ENCODE peak calls at places on chromosomes 1 and 21, in six cellular contexts. F, N, A, K, L and S are unnamed samples.

GRCh38 chr1:155134858-155135415 is 715 bp upstream of the SLC50A1 start:
- DNase-seq in K (peak), F (peak), A (peak), L (peak), N (peak), S (peak)

GRCh38 chr1:165383067-165383466 is 26.6 kb upstream of the LMX1A start:
- DNase-seq in N (peak), F (no peak), K (peak), A (no peak), L (peak), S (peak)

GRCh38 chr1:235902638-235903542 is 36.2 kb upstream of the LYST start:
- DNase-seq in L (no peak), A (no peak), F (peak), N (peak), K (peak), S (peak)

GRCh38 chr1:43056981-43057391 is 98.3 kb upstream of the SLC2A1 start:
- DNase-seq in N (no peak), K (peak), L (no peak), A (no peak), F (no peak), S (no peak)

GRCh38 chr1:207808322-207808705 is 56.5 kb downstream of the CD46 start:
- DNase-seq in N (no peak), F (no peak), A (no peak), L (no peak), K (no peak), S (no peak)

GRCh38 chr1:50493710-50494109 is 70.5 kb upstream of the DMRTA2 start:
- DNase-seq in L (no peak), N (no peak), F (no peak), K (no peak), A (no peak), S (no peak)

GRCh38 chr1:205983925-205984725 is 19.1 kb downstream of the RAB7B start:
- DNase-seq in A (no peak), K (peak), N (peak), F (peak), L (peak), S (no peak)

GRCh38 chr1:240234477-240235225 is 143.0 kb downstream of the FMN2 start:
- DNase-seq in N (no peak), L (no peak), K (peak), A (peak), F (no peak), S (no peak)

GRCh38 chr1:70487471-70487840 is 76.4 kb downstream of the CTH start:
- DNase-seq in N (no peak), A (no peak), F (no peak), K (no peak), L (no peak), S (no peak)

GRCh38 chr1:160103658-160104519 is 5.5 kb upstream of the IGSF8 start:
- DNase-seq in N (no peak), F (peak), A (no peak), K (no peak), L (no peak), S (no peak)

GRCh38 chr1:108747128-108747827 is 804 bp downstream of the STXBP3 start:
- DNase-seq in N (peak), K (peak), F (peak), L (peak), A (peak), S (peak)

GRCh38 chr1:153922838-153923652 is at the start of gene GATAD2B:
- DNase-seq in A (peak), K (peak), F (peak), L (peak), N (peak), S (peak)

GRCh38 chr1:35532497-35533226 is 24.5 kb downstream of the KIAA0319L start:
- DNase-seq in N (no peak), F (no peak), L (no peak), A (no peak), K (peak), S (no peak)

GRCh38 chr1:12600335-12600734 is 17.7 kb downstream of the DHRS3 start:
- DNase-seq in N (peak), A (no peak), L (peak), F (no peak), K (no peak), S (no peak)

GRCh38 chr1:196527941-196528340 is 80.3 kb downstream of the KCNT2 start:
- DNase-seq in A (no peak), K (no peak), N (no peak), F (no peak), L (no peak), S (no peak)

GRCh38 chr1:40917995-40918711 is 56.0 kb upstream of the CITED4 start:
- DNase-seq in L (no peak), K (no peak), A (no peak), N (no peak), F (no peak), S (no peak)

GRCh38 chr1:168227620-168228019 is 1.8 kb downstream of the SFT2D2 start:
- DNase-seq in L (no peak), K (peak), N (no peak), F (no peak), A (no peak), S (no peak)

GRCh38 chr1:48198970-48199369 is 23.5 kb upstream of the SLC5A9 start:
- DNase-seq in N (no peak), K (no peak), L (no peak), F (no peak), A (no peak), S (no peak)

GRCh38 chr1:235127774-235128452 is 724 bp downstream of the TOMM20 start:
- DNase-seq in A (no peak), F (no peak), N (no peak), L (no peak), K (peak), S (no peak)

GRCh38 chr1:80217377-80217986 is 1211.0 kb upstream of the ADGRL4 start:
- DNase-seq in F (no peak), A (no peak), L (no peak), K (peak), N (peak), S (peak)

GRCh38 chr1:41341756-41342562 is 19.3 kb upstream of the FOXO6 start:
- DNase-seq in N (no peak), F (peak), L (no peak), A (no peak), K (peak), S (no peak)

GRCh38 chr1:202023033-202023433 is 12.6 kb downstream of the ELF3 start:
- DNase-seq in F (peak), N (no peak), K (no peak), A (no peak), L (no peak), S (no peak)

GRCh38 chr1:244963231-244963826 is 99.0 kb upstream of the HNRNPU start:
- DNase-seq in K (peak), F (no peak), A (no peak), L (no peak), N (no peak), S (no peak)

GRCh38 chr1:40315239-40315794 is 1.8 kb downstream of the COL9A2 start:
- DNase-seq in N (peak), F (peak), A (peak), L (peak), K (peak), S (peak)

GRCh38 chr1:154847891-154848290 is 22.2 kb downstream of the KCNN3 start:
- DNase-seq in L (peak), N (no peak), A (no peak), K (peak), F (no peak), S (no peak)

GRCh38 chr1:160625321-160625720 is 21.5 kb downstream of the SLAMF1 start:
- DNase-seq in A (no peak), F (no peak), K (no peak), N (no peak), L (no peak), S (no peak)

GRCh38 chr21:42242611-42243010 is 23.7 kb downstream of the ABCG1 start:
- DNase-seq in K (no peak), A (no peak), L (no peak), N (no peak), F (no peak), S (no peak)

GRCh38 chr1:168312718-168313604 is 32.3 kb downstream of the TBX19 start:
- DNase-seq in F (no peak), K (no peak), A (no peak), N (no peak), L (no peak), S (no peak)

GRCh38 chr21:36569511-36569910 is 89.6 kb upstream of the CLDN14 start:
- DNase-seq in N (no peak), K (no peak), A (no peak), L (no peak), F (no peak), S (no peak)

DNA sequence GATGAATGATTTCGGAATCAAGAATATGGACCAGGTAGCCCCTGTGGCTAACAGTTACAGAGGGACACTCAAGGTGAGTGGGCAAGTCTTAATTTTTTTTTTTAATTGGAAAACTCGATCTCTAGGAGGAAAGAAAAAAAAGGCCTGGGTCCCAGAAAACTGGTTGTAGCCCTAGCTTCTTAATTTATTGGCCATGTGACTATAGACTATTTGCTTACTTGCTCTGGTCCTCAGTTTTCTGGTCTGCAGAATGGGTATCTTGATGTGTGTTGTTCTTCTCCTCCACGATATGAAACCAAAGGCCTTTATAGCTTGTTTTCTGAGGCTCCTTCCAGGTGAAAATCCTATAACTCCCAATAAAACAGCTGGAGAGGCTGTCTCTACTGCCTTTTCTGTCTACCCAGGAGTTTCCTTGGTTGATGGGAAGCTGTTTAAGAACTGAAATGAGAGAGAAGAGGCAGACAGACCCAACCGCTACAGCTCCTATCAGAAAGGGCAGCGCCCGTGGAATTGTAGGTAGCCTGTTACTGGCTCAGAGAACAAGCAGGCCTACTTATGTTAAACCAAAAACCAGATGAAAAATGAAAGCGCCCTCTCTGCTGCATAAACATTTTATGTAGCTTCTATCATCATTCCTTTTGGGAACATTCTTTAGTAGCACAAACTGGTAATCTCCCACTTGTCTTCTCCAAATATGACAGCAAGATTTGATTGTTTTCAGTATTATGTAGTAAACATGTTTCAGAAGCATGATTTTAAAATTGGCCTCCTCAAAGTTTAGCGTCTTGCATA is 4.5 kb downstream of the ETS2 start:
- DNase-seq in N (no peak), A (no peak), L (no peak), K (no peak), F (no peak), S (no peak)
- H3K4me3 ChIP-seq in N (no peak), A (no peak), L (peak), K (no peak), F (peak), S (no peak)

GRCh38 chr1:11481019-11481418 is 2.1 kb downstream of the DISP3 start:
- DNase-seq in N (no peak), K (no peak), L (no peak), A (no peak), F (no peak), S (no peak)

GRCh38 chr1:11482904-11483479 is 4.0 kb downstream of the DISP3 start:
- DNase-seq in L (no peak), N (no peak), F (no peak), A (no peak), K (no peak), S (no peak)

GRCh38 chr1:11482186-11482585 is 3.2 kb downstream of the DISP3 start:
- DNase-seq in N (no peak), L (no peak), F (no peak), K (no peak), A (no peak), S (no peak)

GRCh38 chr1:11478571-11479374 is at the start of gene DISP3:
- DNase-seq in L (peak), F (peak), A (no peak), K (peak), N (peak), S (no peak)

DNA sequence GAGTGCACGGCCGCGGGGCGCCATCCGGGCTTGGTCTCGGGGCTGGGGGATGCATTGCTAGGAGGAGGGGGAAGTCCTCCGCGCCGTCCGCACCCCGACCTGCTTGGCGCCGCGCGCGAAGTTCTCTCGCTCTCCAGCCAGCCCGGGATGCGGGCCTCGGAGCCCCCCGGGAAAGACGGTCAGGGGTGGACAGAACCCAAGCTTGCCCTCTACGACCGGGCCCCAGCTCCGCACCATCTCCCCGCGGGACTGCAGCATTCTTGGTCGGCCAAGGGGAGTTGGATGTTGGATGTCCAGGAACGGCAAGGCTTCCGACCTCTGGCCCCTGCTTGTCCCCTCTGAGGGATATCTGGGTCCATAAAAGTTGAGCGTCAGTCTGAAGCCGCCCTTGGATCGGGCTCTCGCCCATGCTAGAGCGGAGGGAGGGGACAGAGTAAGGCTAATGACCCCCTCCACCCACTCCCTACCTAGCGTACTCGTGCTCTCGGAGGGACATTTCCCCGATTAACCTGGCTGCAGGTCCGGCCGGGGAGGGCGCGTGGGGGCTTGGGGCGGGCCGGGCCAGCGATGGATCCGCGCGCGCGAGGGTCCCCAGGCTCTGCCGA is 522 bp downstream of the DISP3 start:
- DNase-seq in K (no peak), F (no peak), A (no peak), N (no peak), L (no peak), S (no peak)
- H3K4me3 ChIP-seq in K (peak), F (peak), A (peak), N (no peak), L (peak), S (peak)

GRCh38 chr21:44919913-44920693 is 596 bp downstream of the ITGB2 start:
- DNase-seq in A (no peak), F (peak), L (no peak), K (no peak), N (no peak), S (no peak)

GRCh38 chr21:44918581-44919033 is 2.1 kb downstream of the ITGB2 start:
- DNase-seq in F (peak), K (no peak), A (no peak), L (no peak), N (no peak), S (no peak)

GRCh38 chr21:44920694-44921604 is at the start of gene ITGB2:
- DNase-seq in A (no peak), L (peak), K (no peak), N (peak), F (peak), S (no peak)

GRCh38 chr21:44918107-44918470 is 2.6 kb downstream of the ITGB2 start:
- DNase-seq in A (no peak), K (no peak), N (no peak), F (no peak), L (peak), S (no peak)

GRCh38 chr21:44919111-44919912 is 1.4 kb downstream of the ITGB2 start:
- DNase-seq in K (no peak), N (no peak), F (peak), L (peak), A (no peak), S (no peak)
- H3K4me3 ChIP-seq in K (no peak), N (no peak), F (peak), L (peak), A (no peak), S (no peak)

GRCh38 chr1:85581138-85581801 is 709 bp downstream of the CCN1 start:
- DNase-seq in L (peak), N (peak), F (peak), K (peak), A (no peak), S (peak)

GRCh38 chr1:85577421-85578320 is 2.9 kb upstream of the CCN1 start:
- DNase-seq in N (peak), K (peak), L (peak), A (no peak), F (no peak), S (no peak)

GRCh38 chr1:85580046-85580411 is 532 bp upstream of the CCN1 start:
- DNase-seq in A (no peak), K (peak), F (no peak), N (peak), L (peak), S (peak)

GRCh38 chr1:85578321-85579295 is 2.0 kb upstream of the CCN1 start:
- DNase-seq in K (peak), A (peak), L (no peak), N (no peak), F (no peak), S (peak)

DNA sequence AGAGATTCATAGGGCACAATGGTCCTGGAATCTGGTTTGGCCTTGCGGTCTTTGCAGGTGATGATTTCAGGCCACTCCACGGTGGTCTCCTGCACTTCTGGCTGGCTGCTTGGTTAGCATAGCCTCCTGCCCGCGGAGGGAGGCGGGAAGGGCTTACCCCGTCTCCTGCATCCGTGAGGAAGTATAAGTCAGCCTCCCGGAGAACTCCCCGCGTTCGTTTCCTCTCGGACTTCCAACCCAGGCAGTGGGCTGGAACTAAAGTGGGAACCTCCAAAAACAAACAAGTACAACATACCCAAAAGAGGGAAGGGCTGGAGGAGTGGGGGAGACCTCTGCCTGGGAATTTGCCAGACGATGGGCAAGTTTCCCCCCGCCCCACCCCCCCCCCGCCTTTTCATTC is 942 bp upstream of the CCN1 start:
- DNase-seq in K (peak), L (peak), N (no peak), A (no peak), F (no peak), S (peak)
- H3K4me3 ChIP-seq in K (peak), L (peak), N (no peak), A (peak), F (peak), S (peak)

GRCh38 chr1:110034451-110035235 is at the start of gene STRIP1:
- DNase-seq in N (peak), F (peak), A (peak), K (peak), L (peak), S (peak)

GRCh38 chr1:110034040-110034450 is 379 bp upstream of the STRIP1 start:
- DNase-seq in N (no peak), L (no peak), F (no peak), A (no peak), K (no peak), S (no peak)

GRCh38 chr1:110032327-110032726 is 2.1 kb upstream of the STRIP1 start:
- DNase-seq in N (no peak), L (no peak), F (no peak), A (no peak), K (no peak), S (no peak)

GRCh38 chr1:110035236-110035752 is 870 bp downstream of the STRIP1 start:
- DNase-seq in K (no peak), F (no peak), A (no peak), L (no peak), N (no peak), S (no peak)

DNA sequence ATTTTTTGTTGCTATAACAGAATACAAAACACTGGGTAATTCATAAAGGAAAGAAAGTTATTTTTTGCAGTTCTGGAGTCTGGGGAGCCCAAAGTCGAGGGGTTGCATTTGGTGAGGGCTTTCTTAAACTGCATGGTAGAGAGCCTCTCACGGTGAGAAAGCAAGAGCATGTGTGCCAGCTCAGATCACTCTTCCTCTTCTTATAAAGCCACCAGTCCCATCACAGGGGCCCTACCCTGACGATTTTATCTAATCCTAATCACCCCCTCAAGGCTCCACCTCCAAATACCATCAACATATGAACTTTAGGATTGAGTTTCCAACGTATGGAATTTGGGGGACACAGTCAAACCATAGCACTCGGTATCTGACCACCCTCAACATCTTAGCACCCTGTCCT is 1.0 kb upstream of the STRIP1 start:
- DNase-seq in K (no peak), F (no peak), N (no peak), L (no peak), A (no peak), S (no peak)
- H3K4me3 ChIP-seq in K (no peak), F (no peak), N (no peak), L (no peak), A (no peak), S (no peak)

DNA sequence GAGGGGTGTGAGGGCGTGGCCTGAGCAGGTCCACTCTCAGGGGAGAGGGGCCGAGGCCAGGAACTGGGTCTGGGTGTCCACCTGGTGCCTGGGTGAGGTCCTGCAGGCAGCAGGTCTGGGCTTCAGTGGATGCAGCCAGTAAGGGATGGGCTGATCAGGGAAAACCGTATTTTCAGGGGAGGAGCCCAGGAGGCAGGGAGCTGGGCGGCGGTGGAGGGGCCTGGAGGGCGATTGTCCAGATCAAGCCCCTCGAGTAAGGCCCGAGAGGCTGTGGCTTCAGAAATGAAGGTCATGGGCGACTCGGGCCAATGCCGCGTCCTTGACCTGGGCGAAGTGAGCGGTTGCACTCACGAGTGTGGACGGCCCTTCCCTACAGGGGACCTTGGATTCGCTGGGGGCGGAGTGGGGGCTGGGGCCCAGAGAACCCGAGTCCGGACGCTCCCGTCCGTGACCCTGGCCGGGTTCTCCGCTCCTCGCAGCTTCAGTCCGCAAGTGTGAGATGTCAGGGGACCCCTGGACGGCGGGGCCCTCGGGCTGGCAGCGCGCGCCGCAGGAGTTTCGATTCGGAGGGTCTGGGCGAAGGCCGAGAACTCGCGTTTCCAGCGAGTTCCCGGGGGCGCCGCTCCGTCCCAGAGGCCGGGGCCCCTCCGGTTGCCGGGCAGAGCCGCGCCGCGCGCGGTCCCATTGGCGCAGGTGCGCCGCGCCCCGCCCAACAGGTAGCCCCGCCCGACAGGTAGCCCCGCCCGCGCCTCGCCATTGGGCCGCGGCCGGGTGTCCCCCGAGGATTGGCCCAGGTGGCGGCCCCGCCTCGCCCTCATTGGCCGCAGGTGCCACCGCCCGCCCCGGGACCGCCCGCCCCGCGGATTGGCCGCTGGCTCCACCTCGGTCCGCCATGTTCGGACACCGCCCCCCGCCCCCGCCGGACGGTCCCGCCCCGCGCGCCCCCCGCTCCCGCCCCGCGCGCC is at the start of gene PRKCZ:
- DNase-seq in N (peak), L (peak), K (peak), F (peak), A (no peak), S (no peak)
- H3K4me3 ChIP-seq in N (peak), L (peak), K (peak), F (peak), A (peak), S (peak)